ENCODE peak calls at places on chromosomes 6 and 20, in ten cellular contexts. O is astrocyte of the spinal cord, X is AG09309, N is neural crest cell, M is esophagus squamous epithelium, Y is IMR-90, G is heart left ventricle, C is AG09319, L is lower leg skin, H is body of pancreas. J is an unnamed sample.

GRCh38 chr6:131641554-131641953 is 4.5 kb downstream of the ENPP3 start:
- DNase-seq in O (no peak), X (no peak), N (no peak), M (no peak), Y (no peak), G (no peak), C (no peak), L (no peak), H (no peak), J (no peak)

GRCh38 chr6:122564230-122564629 is 46.0 kb upstream of the PKIB start:
- DNase-seq in O (no peak), X (no peak), N (no peak), M (no peak), Y (no peak), G (no peak), C (no peak), L (no peak), H (no peak), J (no peak)

GRCh38 chr6:13664703-13665352 is 46.8 kb downstream of the RANBP9 start:
- DNase-seq in O (no peak), X (no peak), N (no peak), M (no peak), Y (peak), G (no peak), C (no peak), L (no peak), H (no peak), J (no peak)

GRCh38 chr6:20575691-20576451 is 41.6 kb downstream of the CDKAL1 start:
- DNase-seq in O (no peak), X (no peak), N (no peak), M (no peak), Y (no peak), G (no peak), C (no peak), L (no peak), H (no peak), J (no peak)

GRCh38 chr20:64035066-64035932 is 683 bp upstream of the C20orf204 start:
- DNase-seq in O (no peak), X (no peak), N (no peak), M (no peak), Y (no peak), G (no peak), C (no peak), L (no peak), H (no peak), J (no peak)

GRCh38 chr20:63624486-63624885 is 2.4 kb downstream of the GMEB2 start:
- DNase-seq in O (peak), X (no peak), N (no peak), M (no peak), Y (peak), G (peak), C (no peak), L (no peak), H (no peak), J (no peak)

GRCh38 chr6:100426689-100427338 is 37.9 kb downstream of the SIM1 start:
- DNase-seq in O (no peak), X (no peak), N (no peak), M (no peak), Y (no peak), G (no peak), C (no peak), L (no peak), H (peak), J (no peak)

GRCh38 chr20:41510847-41511453 is 107.2 kb downstream of the CHD6 start:
- DNase-seq in O (no peak), X (no peak), N (no peak), M (no peak), Y (no peak), G (no peak), C (no peak), L (no peak), H (no peak), J (no peak)

GRCh38 chr6:51598171-51598570 is 489.2 kb downstream of the PKHD1 start:
- DNase-seq in O (no peak), X (no peak), N (no peak), M (no peak), Y (no peak), G (peak), C (no peak), L (no peak), H (no peak), J (no peak)

GRCh38 chr6:57261896-57262295 is 39.8 kb upstream of the RAB23 start:
- DNase-seq in O (peak), X (no peak), N (no peak), M (no peak), Y (no peak), G (no peak), C (no peak), L (no peak), H (no peak), J (no peak)

GRCh38 chr20:47993035-47993755 is 207.9 kb upstream of the SULF2 start:
- DNase-seq in O (no peak), X (no peak), N (no peak), M (no peak), Y (no peak), G (no peak), C (no peak), L (peak), H (no peak), J (no peak)

GRCh38 chr6:29702519-29703103 is 20.6 kb upstream of the HLA-F start:
- DNase-seq in O (peak), X (no peak), N (peak), M (no peak), Y (no peak), G (peak), C (no peak), L (no peak), H (peak), J (no peak)

GRCh38 chr6:56842602-56843475 is 112.1 kb upstream of the BEND6 start:
- DNase-seq in O (peak), X (no peak), N (peak), M (no peak), Y (peak), G (peak), C (no peak), L (peak), H (peak), J (no peak)

GRCh38 chr20:57498425-57499400 is 26.2 kb downstream of the CTCFL start:
- DNase-seq in O (peak), X (no peak), N (no peak), M (no peak), Y (peak), G (no peak), C (no peak), L (peak), H (no peak), J (no peak)
- TF ChIP-seq CTCF in O (peak), X (peak), N (peak), M (no peak), Y (peak), G (peak), C (peak), L (no peak), H (no peak), J (peak)

GRCh38 chr6:4281341-4282293 is 146.2 kb upstream of the ECI2 start:
- DNase-seq in O (peak), X (no peak), N (peak), M (no peak), Y (peak), G (no peak), C (no peak), L (peak), H (peak), J (no peak)
- TF ChIP-seq CTCF in O (peak), X (no peak), N (no peak), M (peak), Y (peak), G (peak), C (peak), L (peak), H (peak), J (peak)

GRCh38 chr6:145075425-145075824 is 659.9 kb downstream of the EPM2A start:
- DNase-seq in O (no peak), X (no peak), N (no peak), M (no peak), Y (no peak), G (no peak), C (no peak), L (no peak), H (no peak), J (no peak)
- TF ChIP-seq CTCF in O (no peak), X (peak), N (peak), M (no peak), Y (no peak), G (no peak), C (no peak), L (no peak), H (no peak), J (peak)

GRCh38 chr6:105501945-105502344 is 99.1 kb upstream of the PREP start:
- DNase-seq in O (no peak), X (no peak), N (no peak), M (no peak), Y (no peak), G (no peak), C (no peak), L (no peak), H (no peak), J (no peak)

GRCh38 chr6:105501246-105501645 is 98.4 kb upstream of the PREP start:
- DNase-seq in O (no peak), X (no peak), N (no peak), M (no peak), Y (no peak), G (no peak), C (no peak), L (no peak), H (no peak), J (no peak)

GRCh38 chr6:105503641-105504040 is 100.8 kb upstream of the PREP start:
- DNase-seq in O (no peak), X (no peak), N (no peak), M (no peak), Y (no peak), G (no peak), C (no peak), L (no peak), H (no peak), J (no peak)

GRCh38 chr6:105499928-105500327 is 97.0 kb upstream of the PREP start:
- DNase-seq in O (no peak), X (no peak), N (no peak), M (no peak), Y (peak), G (no peak), C (no peak), L (no peak), H (no peak), J (no peak)

DNA sequence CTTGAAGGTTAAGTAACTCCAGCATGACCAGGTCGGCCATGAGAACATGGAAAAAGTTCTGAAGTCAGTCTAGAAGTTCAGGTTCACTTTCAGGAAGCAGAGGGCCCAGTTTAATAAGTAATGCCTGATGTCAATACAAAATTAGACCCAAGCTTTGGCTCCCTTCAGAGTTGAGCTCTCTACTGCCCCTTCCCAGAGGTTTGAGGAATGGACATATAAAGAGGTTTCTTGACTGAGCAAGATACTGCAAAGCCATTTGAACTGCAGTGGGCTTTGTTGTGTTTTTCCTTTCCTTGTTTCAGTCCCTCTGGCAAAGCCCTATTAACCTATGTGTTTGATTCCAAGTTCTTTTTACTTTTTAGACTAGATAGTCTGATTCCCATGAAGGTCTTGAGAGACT is 97.8 kb upstream of the PREP start:
- DNase-seq in O (no peak), X (no peak), N (no peak), M (no peak), Y (no peak), G (no peak), C (no peak), L (no peak), H (no peak), J (no peak)
- TF ChIP-seq CTCF in O (no peak), X (peak), N (no peak), M (no peak), Y (no peak), G (no peak), C (no peak), L (no peak), H (no peak), J (no peak)